ENCODE peak calls at places on chromosome 7, in seven cellular contexts. One of them, this sample, is unnamed. For H3K27me3, the result is how much of the 10 kb centered on the place peaks cover.

GRCh38 chr7:11313801-11314200 is 340.1 kb downstream of the PHF14 start:
- DNase-seq in PC-3: no peak
- DNase-seq in aorta: no peak
- DNase-seq in left ventricle myocardium inferior: no peak
- DNase-seq in GM23248: no peak
- DNase-seq in K562: no peak
- DNase-seq in ovary: no peak
- DNase-seq in this sample: no peak

GRCh38 chr7:124318716-124319115 is 285.8 kb upstream of the TMEM229A start:
- DNase-seq in aorta: no peak
- DNase-seq in left ventricle myocardium inferior: no peak
- DNase-seq in GM23248: no peak
- DNase-seq in PC-3: peak
- DNase-seq in K562: no peak
- DNase-seq in ovary: no peak
- DNase-seq in this sample: no peak

GRCh38 chr7:48053823-48054222 is 18.5 kb downstream of the C7orf57 start:
- DNase-seq in GM23248: no peak
- DNase-seq in K562: no peak
- DNase-seq in aorta: no peak
- DNase-seq in left ventricle myocardium inferior: no peak
- DNase-seq in PC-3: no peak
- DNase-seq in ovary: no peak
- DNase-seq in this sample: no peak

GRCh38 chr7:148153611-148154010 is 437.0 kb upstream of the C7orf33 start:
- DNase-seq in GM23248: no peak
- DNase-seq in K562: no peak
- DNase-seq in ovary: peak
- DNase-seq in PC-3: no peak
- DNase-seq in aorta: no peak
- DNase-seq in left ventricle myocardium inferior: peak
- DNase-seq in this sample: no peak

GRCh38 chr7:14321947-14322346 is 332.5 kb upstream of the ETV1 start:
- DNase-seq in GM23248: no peak
- DNase-seq in ovary: no peak
- DNase-seq in aorta: no peak
- DNase-seq in K562: no peak
- DNase-seq in left ventricle myocardium inferior: no peak
- DNase-seq in PC-3: peak
- DNase-seq in this sample: no peak

GRCh38 chr7:3112499-3113134 is 69.0 kb upstream of the CARD11 start:
- DNase-seq in K562: no peak
- DNase-seq in PC-3: no peak
- DNase-seq in GM23248: no peak
- DNase-seq in ovary: no peak
- DNase-seq in left ventricle myocardium inferior: no peak
- DNase-seq in aorta: no peak
- DNase-seq in this sample: no peak

GRCh38 chr7:74364061-74364460 is 74.9 kb downstream of the CLIP2 start:
- DNase-seq in GM23248: peak
- DNase-seq in PC-3: peak
- DNase-seq in aorta: no peak
- DNase-seq in left ventricle myocardium inferior: no peak
- DNase-seq in ovary: no peak
- DNase-seq in K562: peak
- DNase-seq in this sample: no peak

GRCh38 chr7:80775481-80775880 is 137.0 kb downstream of the CD36 start:
- DNase-seq in ovary: no peak
- DNase-seq in K562: no peak
- DNase-seq in aorta: no peak
- DNase-seq in PC-3: no peak
- DNase-seq in left ventricle myocardium inferior: no peak
- DNase-seq in GM23248: peak
- DNase-seq in this sample: no peak

GRCh38 chr7:43559171-43559938 is 23.6 kb upstream of the STK17A start:
- DNase-seq in aorta: no peak
- DNase-seq in ovary: no peak
- DNase-seq in GM23248: no peak
- DNase-seq in K562: no peak
- DNase-seq in left ventricle myocardium inferior: no peak
- DNase-seq in PC-3: no peak
- DNase-seq in this sample: no peak

GRCh38 chr7:134062460-134062859 is 64.7 kb upstream of the LRGUK start:
- DNase-seq in PC-3: no peak
- DNase-seq in K562: no peak
- DNase-seq in aorta: no peak
- DNase-seq in ovary: no peak
- DNase-seq in left ventricle myocardium inferior: no peak
- DNase-seq in GM23248: no peak
- DNase-seq in this sample: no peak

GRCh38 chr7:916291-916941 is 38.1 kb downstream of the ADAP1 start:
- DNase-seq in GM23248: no peak
- DNase-seq in left ventricle myocardium inferior: no peak
- DNase-seq in ovary: no peak
- DNase-seq in PC-3: no peak
- DNase-seq in K562: no peak
- DNase-seq in aorta: peak
- DNase-seq in this sample: no peak

GRCh38 chr7:151191544-151191943 is 4.5 kb upstream of the ASB10 start:
- DNase-seq in K562: no peak
- DNase-seq in aorta: no peak
- DNase-seq in GM23248: no peak
- DNase-seq in PC-3: no peak
- DNase-seq in ovary: no peak
- DNase-seq in left ventricle myocardium inferior: no peak
- DNase-seq in this sample: no peak

GRCh38 chr7:151192002-151192539 is 5.0 kb upstream of the ASB10 start:
- DNase-seq in left ventricle myocardium inferior: no peak
- DNase-seq in ovary: no peak
- DNase-seq in PC-3: no peak
- DNase-seq in aorta: no peak
- DNase-seq in K562: no peak
- DNase-seq in GM23248: no peak
- DNase-seq in this sample: no peak

GRCh38 chr7:151195616-151196450 is 8.8 kb upstream of the ASB10 start:
- DNase-seq in aorta: no peak
- DNase-seq in PC-3: no peak
- DNase-seq in left ventricle myocardium inferior: no peak
- DNase-seq in ovary: no peak
- DNase-seq in K562: no peak
- DNase-seq in GM23248: no peak
- DNase-seq in this sample: no peak

GRCh38 chr7:151193203-151193602 is 6.2 kb upstream of the ASB10 start:
- DNase-seq in PC-3: no peak
- DNase-seq in GM23248: no peak
- DNase-seq in aorta: no peak
- DNase-seq in K562: no peak
- DNase-seq in ovary: no peak
- DNase-seq in left ventricle myocardium inferior: no peak
- DNase-seq in this sample: no peak

DNA sequence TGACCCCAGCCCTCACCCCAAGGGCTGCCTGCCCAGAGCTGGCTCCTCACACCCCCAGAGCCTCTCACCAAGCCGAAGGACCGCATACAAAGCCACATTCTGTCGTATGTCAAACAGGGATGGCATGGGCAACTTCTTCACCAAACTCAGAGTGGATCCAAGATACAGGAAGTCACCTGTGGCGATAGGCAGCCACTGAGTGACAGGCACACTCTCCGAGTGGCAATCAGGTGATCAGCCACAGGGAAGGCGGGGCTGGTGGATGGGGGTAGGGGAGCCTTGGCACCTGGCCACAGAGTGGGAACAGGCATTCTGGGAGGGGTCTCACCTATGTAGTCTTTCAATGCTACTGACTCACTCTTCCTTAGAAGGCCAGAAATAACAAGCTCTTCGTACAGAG is 7.1 kb upstream of the ASB10 start:
- DNase-seq in ovary: no peak
- DNase-seq in aorta: no peak
- DNase-seq in K562: no peak
- DNase-seq in GM23248: no peak
- DNase-seq in left ventricle myocardium inferior: no peak
- DNase-seq in PC-3: no peak
- DNase-seq in this sample: no peak
- H3K27ac ChIP-seq in ovary: no peak
- H3K27ac ChIP-seq in aorta: no peak
- H3K27ac ChIP-seq in K562: no peak
- H3K27ac ChIP-seq in GM23248: no peak
- H3K27ac ChIP-seq in left ventricle myocardium inferior: no peak
- H3K27ac ChIP-seq in PC-3: no peak
- H3K27ac ChIP-seq in this sample: no peak

DNA sequence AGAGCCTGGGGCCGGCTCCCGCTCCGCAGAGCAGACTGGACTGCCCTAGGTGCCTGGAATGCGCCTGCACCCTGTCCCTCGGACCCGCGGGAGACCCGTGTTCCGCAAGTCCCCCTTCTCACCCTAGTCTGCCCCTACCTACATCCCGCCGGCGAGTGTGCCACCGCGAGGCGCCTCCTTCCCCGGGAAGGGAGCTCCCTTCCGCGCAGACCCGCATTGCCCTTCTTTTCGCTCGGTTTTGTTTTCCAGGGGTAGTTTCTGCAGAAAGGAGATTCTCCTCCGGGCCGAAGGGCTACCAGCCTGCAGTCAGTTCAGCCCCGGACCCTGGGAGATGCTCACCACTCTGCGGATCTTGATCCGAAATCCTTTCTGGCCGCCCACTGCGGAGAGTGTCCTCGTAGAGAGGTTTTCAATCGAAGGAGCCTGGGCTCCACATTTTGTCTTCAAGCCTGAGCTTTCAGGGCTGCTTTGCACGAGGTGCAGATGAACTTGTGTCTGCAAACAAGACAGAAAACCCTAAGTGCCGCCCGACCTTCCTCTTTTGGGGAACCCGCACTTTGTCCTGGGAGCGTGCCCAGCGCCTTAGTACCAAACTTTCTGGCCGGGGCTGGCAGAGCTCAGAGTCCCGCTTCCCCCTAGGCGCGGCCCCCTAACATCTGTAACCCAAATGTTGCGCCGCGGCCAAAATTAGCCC is 7.0 kb upstream of the EN2 start:
- DNase-seq in left ventricle myocardium inferior: no peak
- DNase-seq in K562: no peak
- DNase-seq in PC-3: no peak
- DNase-seq in ovary: no peak
- DNase-seq in GM23248: no peak
- DNase-seq in aorta: no peak
- DNase-seq in this sample: no peak
- H3K27me3 ChIP-seq in left ventricle myocardium inferior: half or more
- H3K27me3 ChIP-seq in K562: half or more
- H3K27me3 ChIP-seq in PC-3: half or more
- H3K27me3 ChIP-seq in ovary: under half
- H3K27me3 ChIP-seq in GM23248: half or more
- H3K27me3 ChIP-seq in aorta: under half
- H3K27me3 ChIP-seq in this sample: under half

GRCh38 chr7:101628522-101628921 is 574 bp downstream of the MYL10 start:
- DNase-seq in left ventricle myocardium inferior: no peak
- DNase-seq in K562: no peak
- DNase-seq in ovary: no peak
- DNase-seq in PC-3: no peak
- DNase-seq in GM23248: no peak
- DNase-seq in aorta: no peak
- DNase-seq in this sample: no peak
- H3K27ac ChIP-seq in left ventricle myocardium inferior: no peak
- H3K27ac ChIP-seq in K562: no peak
- H3K27ac ChIP-seq in ovary: no peak
- H3K27ac ChIP-seq in PC-3: no peak
- H3K27ac ChIP-seq in GM23248: no peak
- H3K27ac ChIP-seq in aorta: no peak
- H3K27ac ChIP-seq in this sample: no peak

GRCh38 chr7:50745336-50745735 is 37.4 kb downstream of the GRB10 start:
- DNase-seq in PC-3: no peak
- DNase-seq in aorta: no peak
- DNase-seq in left ventricle myocardium inferior: no peak
- DNase-seq in K562: no peak
- DNase-seq in ovary: no peak
- DNase-seq in GM23248: no peak
- DNase-seq in this sample: no peak

GRCh38 chr7:50742401-50742800 is 40.3 kb downstream of the GRB10 start:
- DNase-seq in K562: no peak
- DNase-seq in aorta: no peak
- DNase-seq in left ventricle myocardium inferior: no peak
- DNase-seq in PC-3: no peak
- DNase-seq in GM23248: no peak
- DNase-seq in ovary: no peak
- DNase-seq in this sample: no peak

GRCh38 chr7:50745835-50746234 is 36.9 kb downstream of the GRB10 start:
- DNase-seq in left ventricle myocardium inferior: no peak
- DNase-seq in ovary: no peak
- DNase-seq in aorta: no peak
- DNase-seq in PC-3: no peak
- DNase-seq in K562: no peak
- DNase-seq in GM23248: no peak
- DNase-seq in this sample: no peak

GRCh38 chr7:50739744-50740455 is 42.8 kb downstream of the GRB10 start:
- DNase-seq in GM23248: peak
- DNase-seq in aorta: no peak
- DNase-seq in ovary: no peak
- DNase-seq in PC-3: no peak
- DNase-seq in left ventricle myocardium inferior: no peak
- DNase-seq in K562: no peak
- DNase-seq in this sample: peak

DNA sequence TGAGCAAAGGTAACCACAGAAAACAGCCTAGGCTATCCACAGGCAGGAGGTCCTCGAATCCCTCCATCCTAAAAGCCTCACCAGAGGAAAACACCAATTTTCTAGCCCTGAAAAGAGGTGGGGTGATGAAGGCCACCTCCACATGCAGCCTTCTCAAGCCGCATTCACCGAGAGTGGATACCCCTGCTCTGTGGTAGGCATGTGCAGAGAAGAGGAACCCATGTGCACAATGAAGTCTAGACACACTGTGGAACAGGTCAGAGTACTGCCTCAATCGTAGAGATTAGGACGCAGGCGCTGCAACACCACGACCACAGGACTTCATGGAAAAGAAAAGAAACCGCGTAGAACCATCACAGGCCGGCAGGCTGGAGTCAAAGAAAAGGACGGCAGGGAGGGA is 38.8 kb downstream of the GRB10 start:
- DNase-seq in PC-3: no peak
- DNase-seq in GM23248: no peak
- DNase-seq in K562: no peak
- DNase-seq in ovary: no peak
- DNase-seq in left ventricle myocardium inferior: no peak
- DNase-seq in aorta: no peak
- DNase-seq in this sample: no peak
- H3K27me3 ChIP-seq in PC-3: under half
- H3K27me3 ChIP-seq in GM23248: under half
- H3K27me3 ChIP-seq in K562: under half
- H3K27me3 ChIP-seq in ovary: under half
- H3K27me3 ChIP-seq in left ventricle myocardium inferior: under half
- H3K27me3 ChIP-seq in aorta: under half
- H3K27me3 ChIP-seq in this sample: under half

This sample was measured in naive thymus-derived CD4-positive, alpha-beta T cell.